ENCODE peak calls at places on chromosome 7, in ten cellular contexts. H is naive B cell; X is activated T-cell treated with anti-CD3 and anti-CD28 coated beads for 1 hour; P is ACHN; Z is activated gamma-delta T cell treated with Interleukin-2 at 50 U/mL for 16 hours; F is stimulated activated CD4-positive, alpha-beta T cell treated with anti-CD3 and anti-CD28 coated beads, Interleukin-1b, Interleukin-23, amount 100 ng/mL, for 48 hours; M is iris pigment epithelial cell; U is activated naive CD8-positive, alpha-beta T cell treated with anti-CD3 and anti-CD28 coated beads, Interleukin-2, amount 10 ng/mL, durations not matched to agents 7 days and 5 days; L is activated CD8-positive, alpha-beta memory T cell treated with anti-CD3 and anti-CD28 coated beads, Interleukin-2, amount 10 ng/mL, durations not matched to agents 7 days and 5 days; K is AML-193. B is an unnamed sample.
A peak's percentile ranks its signal among the peaks of the same experiment; 100 is the strongest.

GRCh38 chr7:2553831-2554581 is 1.3 kb downstream of the BRAT1 start:
- DNase-seq in L (no peak), P (no peak), X (no peak), H (no peak), U (no peak), M (no peak), F (no peak), K (no peak), Z (no peak), B (no peak)

GRCh38 chr7:30780909-30781308 is 9.7 kb downstream of the MINDY4 start:
- DNase-seq in P (no peak), U (no peak), X (no peak), H (no peak), Z (no peak), K (no peak), M (no peak), L (no peak), F (no peak), B (no peak)

GRCh38 chr7:95411036-95411435 is 14.9 kb upstream of the PON3 start:
- DNase-seq in L (no peak), X (no peak), U (no peak), P (peak; percentile 41), F (no peak), H (no peak), Z (no peak), M (no peak), K (no peak), B (no peak)

GRCh38 chr7:36082910-36083309 is 70.1 kb upstream of the EEPD1 start:
- DNase-seq in K (no peak), L (no peak), H (no peak), U (no peak), F (no peak), M (no peak), X (no peak), Z (no peak), P (peak; percentile 11), B (no peak)

GRCh38 chr7:100372256-100372655 is 1.0 kb upstream of the PILRA start:
- DNase-seq in Z (no peak), X (no peak), H (no peak), U (no peak), M (peak; percentile 78), L (no peak), K (peak; percentile 72), F (no peak), P (no peak), B (no peak)

GRCh38 chr7:29281782-29282541 is 87.4 kb downstream of the CHN2 start:
- DNase-seq in H (no peak), Z (no peak), P (no peak), M (no peak), F (no peak), U (no peak), L (no peak), X (no peak), K (no peak), B (no peak)

GRCh38 chr7:102287465-102288146 is 938 bp downstream of the SH2B2 start:
- DNase-seq in M (no peak), L (no peak), X (no peak), H (no peak), F (peak; percentile 13), Z (no peak), K (peak; percentile 10), U (peak; percentile 47), P (peak; percentile 59), B (no peak)

GRCh38 chr7:4745265-4745919 is 30.0 kb upstream of the AP5Z1 start:
- DNase-seq in Z (no peak), P (no peak), L (no peak), K (no peak), M (no peak), X (no peak), F (no peak), H (no peak), U (no peak), B (no peak)

GRCh38 chr7:68243128-68243527 is 1246.5 kb downstream of the TYW1 start:
- DNase-seq in Z (no peak), L (no peak), X (no peak), U (no peak), M (no peak), F (no peak), P (no peak), K (no peak), H (no peak), B (no peak)

GRCh38 chr7:2542011-2542923 is 13.1 kb downstream of the BRAT1 start:
- DNase-seq in P (no peak), K (no peak), Z (no peak), L (no peak), X (no peak), U (no peak), M (no peak), F (no peak), H (no peak), B (no peak)

GRCh38 chr7:154783281-154783909 is 219.5 kb downstream of the PAXIP1 start:
- DNase-seq in Z (no peak), H (no peak), X (no peak), P (no peak), M (no peak), K (no peak), L (no peak), F (no peak), U (no peak), B (no peak)